ENCODE peak calls at places on chromosomes 5 and 9, in five cellular contexts. Z is WERI-Rb-1; C is effector memory CD4-positive, alpha-beta T cell; L is tibial artery; K is Calu3. P is an unnamed sample.

GRCh38 chr5:13480834-13481233 is 463.7 kb downstream of the DNAH5 start:
- DNase-seq in K (no peak), L (no peak), Z (no peak), C (no peak), P (no peak)

GRCh38 chr5:77774981-77775772 is 962 bp downstream of the TBCA start:
- DNase-seq in K (no peak), C (no peak), Z (no peak), L (no peak), P (no peak)

GRCh38 chr5:56711191-56711590 is 104.2 kb upstream of the MAP3K1 start:
- DNase-seq in Z (no peak), C (no peak), K (no peak), L (no peak), P (no peak)

GRCh38 chr9:8887369-8887768 is 1087.8 kb upstream of the DMAC1 start:
- DNase-seq in K (no peak), C (no peak), Z (no peak), L (no peak), P (no peak)

GRCh38 chr9:4084440-4084818 is 215.4 kb downstream of the GLIS3 start:
- DNase-seq in C (no peak), K (no peak), Z (no peak), L (no peak), P (no peak)

GRCh38 chr9:33737811-33738606 is 57.4 kb upstream of the PRSS3 start:
- DNase-seq in L (no peak), C (no peak), K (peak; percentile 53), Z (peak; percentile 72), P (no peak)

GRCh38 chr5:180209137-180209581 is at the start of gene RASGEF1C:
- DNase-seq in K (peak; percentile 86), C (no peak), Z (peak; percentile 39), L (no peak), P (peak; percentile 83)

GRCh38 chr9:83456226-83456625 is 82.0 kb downstream of the FRMD3 start:
- DNase-seq in K (no peak), C (no peak), Z (no peak), L (no peak), P (no peak)

GRCh38 chr5:61280205-61280604 is 51.9 kb upstream of the ZSWIM6 start:
- DNase-seq in K (peak; percentile 70), L (no peak), Z (no peak), C (no peak), P (no peak)

GRCh38 chr9:79360387-79361347 is 211.1 kb upstream of the TLE4 start:
- DNase-seq in K (no peak), C (no peak), L (no peak), Z (no peak), P (no peak)

GRCh38 chr5:102582706-102583105 is 83.9 kb upstream of the SLCO6A1 start:
- DNase-seq in C (no peak), L (no peak), Z (no peak), K (no peak), P (no peak)

GRCh38 chr9:32414856-32415255 is 30.4 kb downstream of the ACO1 start:
- DNase-seq in Z (no peak), K (no peak), C (no peak), L (no peak), P (no peak)

GRCh38 chr9:87601175-87601574 is 103.5 kb downstream of the DAPK1 start:
- DNase-seq in K (peak; percentile 29), C (no peak), Z (no peak), L (peak; percentile 68), P (no peak)

GRCh38 chr5:138482645-138483044 is 17.4 kb downstream of the EGR1 start:
- DNase-seq in L (no peak), C (no peak), Z (no peak), K (no peak), P (no peak)

GRCh38 chr5:10760033-10760975 is 730 bp downstream of the DAP start:
- DNase-seq in C (no peak), L (no peak), Z (no peak), K (peak; percentile 46), P (peak; percentile 77)

GRCh38 chr9:27157086-27157485 is 48.1 kb downstream of the TEK start:
- DNase-seq in Z (no peak), L (no peak), C (no peak), K (no peak), P (no peak)

GRCh38 chr5:45695680-45696093 is 493 bp downstream of the HCN1 start:
- DNase-seq in Z (peak; percentile 25), L (no peak), C (no peak), K (no peak), P (no peak)

GRCh38 chr5:17235736-17236330 is 18.4 kb downstream of the BASP1 start:
- DNase-seq in C (no peak), K (no peak), Z (no peak), L (no peak), P (no peak)

GRCh38 chr9:71001780-71002386 is 119.5 kb downstream of the TRPM3 start:
- DNase-seq in L (no peak), C (no peak), K (peak; percentile 63), Z (peak; percentile 57), P (no peak)

GRCh38 chr5:159906463-159906862 is 9.8 kb upstream of the ADRA1B start:
- DNase-seq in C (no peak), Z (no peak), L (no peak), K (no peak), P (no peak)

GRCh38 chr9:131104016-131104740 is 7.8 kb downstream of the AIF1L start:
- DNase-seq in Z (no peak), K (no peak), L (no peak), C (no peak), P (no peak)

GRCh38 chr9:121286973-121287721 is 19.2 kb downstream of the GSN start:
- DNase-seq in L (peak; percentile 95), C (no peak), Z (peak; percentile 85), K (peak; percentile 79), P (no peak)

GRCh38 chr5:179119415-179120170 is 59.4 kb downstream of the ZNF354C start:
- DNase-seq in K (no peak), L (peak; percentile 50), C (no peak), Z (no peak), P (peak; percentile 52)

GRCh38 chr5:66828551-66829421 is 232.6 kb downstream of the MAST4 start:
- DNase-seq in Z (peak; percentile 70), L (no peak), C (peak; percentile 11), K (peak; percentile 14), P (no peak)

GRCh38 chr5:1931590-1932138 is 48.9 kb upstream of the IRX4 start:
- DNase-seq in K (no peak), C (no peak), L (peak; percentile 67), Z (no peak), P (no peak)

GRCh38 chr5:7218146-7218545 is 177.8 kb upstream of the ADCY2 start:
- DNase-seq in Z (no peak), L (no peak), C (no peak), K (no peak), P (no peak)

GRCh38 chr5:93581738-93582414 is 857 bp upstream of the NR2F1-AS1 start:
- DNase-seq in L (no peak), K (peak; percentile 46), C (no peak), Z (no peak), P (no peak)

GRCh38 chr5:72427488-72428437 is 79.4 kb downstream of the ZNF366 start:
- DNase-seq in Z (no peak), C (no peak), L (no peak), K (no peak), P (no peak)

GRCh38 chr9:134621558-134622110 is 20.0 kb upstream of the COL5A1 start:
- DNase-seq in Z (peak; percentile 3), L (peak; percentile 35), C (no peak), K (no peak), P (peak; percentile 68)

GRCh38 chr9:68751556-68751955 is 46.5 kb downstream of the PIP5K1B start:
- DNase-seq in K (no peak), Z (no peak), L (no peak), C (no peak), P (no peak)

GRCh38 chr5:89308606-89309040 is 425.6 kb upstream of the MEF2C start:
- DNase-seq in K (no peak), L (no peak), C (no peak), Z (no peak), P (no peak)

GRCh38 chr9:137970686-137971476 is 93.3 kb downstream of the CACNA1B start:
- DNase-seq in C (no peak), Z (peak; percentile 4), K (no peak), L (peak; percentile 35), P (peak; percentile 62)

GRCh38 chr9:79165006-79165405 is 406.8 kb upstream of the TLE4 start:
- DNase-seq in L (no peak), K (no peak), C (no peak), Z (no peak), P (no peak)

GRCh38 chr5:54313311-54314270 is 3.2 kb upstream of the ARL15 start:
- DNase-seq in C (no peak), L (no peak), K (no peak), Z (no peak), P (no peak)

GRCh38 chr5:16135003-16135402 is 44.6 kb downstream of the MARCHF11 start:
- DNase-seq in C (no peak), Z (no peak), L (no peak), K (no peak), P (no peak)

GRCh38 chr9:37178742-37179141 is 58.4 kb downstream of the ZCCHC7 start:
- DNase-seq in K (no peak), C (no peak), Z (no peak), L (no peak), P (no peak)

GRCh38 chr5:52409835-52410234 is 377.9 kb upstream of the ITGA1 start:
- DNase-seq in Z (no peak), C (no peak), L (no peak), K (no peak), P (no peak)